ENCODE peak calls at places on chromosomes 11 and 22, in four cellular contexts. One of them, this sample, is unnamed.

GRCh38 chr11:697028-697491 is 1.4 kb downstream of the TMEM80 start:
- DNase-seq in kidney: no peak
- DNase-seq in esophagus squamous epithelium: no peak
- DNase-seq in esophagus muscularis mucosa: no peak
- DNase-seq in this sample: no peak

GRCh38 chr22:41531422-41531727 is 12.9 kb downstream of the POLR3H start:
- DNase-seq in esophagus squamous epithelium: no peak
- DNase-seq in esophagus muscularis mucosa: no peak
- DNase-seq in kidney: no peak
- DNase-seq in this sample: no peak

GRCh38 chr11:12319734-12320387 is 57.5 kb upstream of the PARVA start:
- DNase-seq in kidney: no peak
- DNase-seq in esophagus squamous epithelium: no peak
- DNase-seq in esophagus muscularis mucosa: no peak
- DNase-seq in this sample: no peak

GRCh38 chr11:78801161-78801884 is 226.7 kb upstream of the NARS2 start:
- DNase-seq in kidney: no peak
- DNase-seq in esophagus squamous epithelium: no peak
- DNase-seq in esophagus muscularis mucosa: peak
- DNase-seq in this sample: no peak

GRCh38 chr22:21713428-21714058 is 22.1 kb downstream of the YPEL1 start:
- DNase-seq in esophagus muscularis mucosa: no peak
- DNase-seq in esophagus squamous epithelium: no peak
- DNase-seq in kidney: no peak
- DNase-seq in this sample: no peak

GRCh38 chr11:83717551-83717950 is 431.4 kb upstream of the CCDC90B start:
- DNase-seq in esophagus muscularis mucosa: no peak
- DNase-seq in esophagus squamous epithelium: no peak
- DNase-seq in kidney: no peak
- DNase-seq in this sample: no peak

GRCh38 chr11:73156114-73156513 is 14.0 kb upstream of the FCHSD2 start:
- DNase-seq in esophagus muscularis mucosa: no peak
- DNase-seq in kidney: no peak
- DNase-seq in esophagus squamous epithelium: no peak
- DNase-seq in this sample: no peak

GRCh38 chr11:64007160-64007628 is 21.0 kb downstream of the OTUB1 start:
- DNase-seq in esophagus muscularis mucosa: no peak
- DNase-seq in esophagus squamous epithelium: no peak
- DNase-seq in kidney: peak
- DNase-seq in this sample: no peak

GRCh38 chr11:78767409-78767932 is 192.8 kb upstream of the NARS2 start:
- DNase-seq in kidney: no peak
- DNase-seq in esophagus squamous epithelium: no peak
- DNase-seq in esophagus muscularis mucosa: no peak
- DNase-seq in this sample: no peak

GRCh38 chr11:86277741-86278140 is 24.3 kb upstream of the HIKESHI start:
- DNase-seq in esophagus muscularis mucosa: no peak
- DNase-seq in esophagus squamous epithelium: no peak
- DNase-seq in kidney: no peak
- DNase-seq in this sample: no peak

GRCh38 chr11:34053161-34053686 is 1.7 kb downstream of the CAPRIN1 start:
- DNase-seq in kidney: peak
- DNase-seq in esophagus muscularis mucosa: no peak
- DNase-seq in esophagus squamous epithelium: peak
- DNase-seq in this sample: peak

GRCh38 chr22:36194971-36195370 is 6.6 kb downstream of the APOL4 start:
- DNase-seq in esophagus muscularis mucosa: no peak
- DNase-seq in kidney: no peak
- DNase-seq in esophagus squamous epithelium: no peak
- DNase-seq in this sample: no peak

GRCh38 chr11:77407613-77408012 is 66.3 kb downstream of the PAK1 start:
- DNase-seq in esophagus squamous epithelium: no peak
- DNase-seq in esophagus muscularis mucosa: no peak
- DNase-seq in kidney: no peak
- DNase-seq in this sample: no peak

GRCh38 chr22:49630448-49630946 is 197.2 kb downstream of the BRD1 start:
- DNase-seq in esophagus squamous epithelium: no peak
- DNase-seq in kidney: peak
- DNase-seq in esophagus muscularis mucosa: no peak
- DNase-seq in this sample: no peak

GRCh38 chr22:49634006-49634772 is 193.5 kb downstream of the BRD1 start:
- DNase-seq in esophagus squamous epithelium: no peak
- DNase-seq in esophagus muscularis mucosa: no peak
- DNase-seq in kidney: peak
- DNase-seq in this sample: no peak

GRCh38 chr22:49633010-49633324 is 194.7 kb downstream of the BRD1 start:
- DNase-seq in esophagus squamous epithelium: no peak
- DNase-seq in esophagus muscularis mucosa: no peak
- DNase-seq in kidney: peak
- DNase-seq in this sample: no peak

GRCh38 chr22:49629586-49630447 is 197.9 kb downstream of the BRD1 start:
- DNase-seq in esophagus muscularis mucosa: no peak
- DNase-seq in kidney: peak
- DNase-seq in esophagus squamous epithelium: no peak
- DNase-seq in this sample: peak

GRCh38 chr22:49632199-49633009 is 195.3 kb downstream of the BRD1 start:
- DNase-seq in kidney: peak
- DNase-seq in esophagus muscularis mucosa: no peak
- DNase-seq in esophagus squamous epithelium: no peak
- DNase-seq in this sample: no peak
- TF ChIP-seq CTCF in kidney: peak
- TF ChIP-seq CTCF in esophagus muscularis mucosa: peak
- TF ChIP-seq CTCF in esophagus squamous epithelium: peak
- TF ChIP-seq CTCF in this sample: peak

GRCh38 chr11:66311470-66311964 is 5.3 kb downstream of the CD248 start:
- DNase-seq in esophagus squamous epithelium: no peak
- DNase-seq in kidney: peak
- DNase-seq in esophagus muscularis mucosa: no peak
- DNase-seq in this sample: no peak
- TF ChIP-seq CTCF in esophagus squamous epithelium: no peak
- TF ChIP-seq CTCF in kidney: peak
- TF ChIP-seq CTCF in esophagus muscularis mucosa: peak
- TF ChIP-seq CTCF in this sample: no peak

GRCh38 chr11:108664241-108664640 is 628 bp upstream of the DDX10 start:
- DNase-seq in kidney: no peak
- DNase-seq in esophagus squamous epithelium: no peak
- DNase-seq in esophagus muscularis mucosa: no peak
- DNase-seq in this sample: no peak

GRCh38 chr11:108662700-108663099 is 2.2 kb upstream of the DDX10 start:
- DNase-seq in esophagus squamous epithelium: no peak
- DNase-seq in kidney: no peak
- DNase-seq in esophagus muscularis mucosa: no peak
- DNase-seq in this sample: no peak

GRCh38 chr11:108663154-108663877 is 1.6 kb upstream of the DDX10 start:
- DNase-seq in esophagus squamous epithelium: no peak
- DNase-seq in esophagus muscularis mucosa: no peak
- DNase-seq in kidney: no peak
- DNase-seq in this sample: no peak

GRCh38 chr11:108666373-108666772 is 1.5 kb downstream of the DDX10 start:
- DNase-seq in kidney: no peak
- DNase-seq in esophagus muscularis mucosa: no peak
- DNase-seq in esophagus squamous epithelium: no peak
- DNase-seq in this sample: no peak

DNA sequence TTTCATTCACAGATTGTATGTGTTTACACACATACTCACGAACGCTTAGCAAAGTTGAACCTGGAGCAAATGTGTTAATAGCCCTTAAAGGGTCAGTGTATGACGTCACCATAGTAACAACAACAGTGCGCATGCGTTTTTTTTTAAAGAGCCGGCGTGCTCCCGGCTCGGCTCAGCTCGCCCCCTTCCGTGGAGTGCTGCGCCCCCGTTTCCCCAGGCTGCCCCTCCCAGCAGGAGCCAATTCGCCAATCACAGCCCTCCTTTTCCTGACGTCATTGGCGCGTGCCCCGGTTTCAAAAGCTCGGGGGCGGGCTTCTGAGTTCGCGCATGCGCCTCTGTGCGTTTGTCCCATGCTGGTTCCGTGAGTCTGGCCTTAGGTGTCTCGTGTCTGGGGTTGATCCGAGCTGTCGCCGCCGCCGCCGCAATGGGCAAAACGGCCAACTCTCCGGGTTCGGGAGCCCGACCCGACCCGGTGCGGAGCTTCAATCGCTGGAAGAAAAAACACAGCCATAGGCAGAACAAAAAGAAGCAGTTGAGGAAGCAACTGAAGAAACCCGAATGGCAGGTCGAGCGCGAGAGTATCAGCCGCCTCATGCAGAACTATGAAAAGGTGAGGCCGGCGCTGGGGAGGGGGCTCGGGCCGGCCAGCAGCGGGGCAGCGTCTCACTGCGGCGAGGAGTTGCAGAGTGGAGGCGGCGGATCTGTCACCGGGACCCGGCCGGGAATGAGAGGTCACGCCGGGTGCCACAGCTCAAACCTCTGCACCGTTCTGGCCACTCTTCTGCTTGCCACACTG is at the start of gene DDX10:
- DNase-seq in kidney: peak
- DNase-seq in esophagus squamous epithelium: peak
- DNase-seq in esophagus muscularis mucosa: peak
- DNase-seq in this sample: peak
- TF ChIP-seq CTCF in kidney: no peak
- TF ChIP-seq CTCF in esophagus squamous epithelium: peak
- TF ChIP-seq CTCF in esophagus muscularis mucosa: no peak
- TF ChIP-seq CTCF in this sample: peak

DNA sequence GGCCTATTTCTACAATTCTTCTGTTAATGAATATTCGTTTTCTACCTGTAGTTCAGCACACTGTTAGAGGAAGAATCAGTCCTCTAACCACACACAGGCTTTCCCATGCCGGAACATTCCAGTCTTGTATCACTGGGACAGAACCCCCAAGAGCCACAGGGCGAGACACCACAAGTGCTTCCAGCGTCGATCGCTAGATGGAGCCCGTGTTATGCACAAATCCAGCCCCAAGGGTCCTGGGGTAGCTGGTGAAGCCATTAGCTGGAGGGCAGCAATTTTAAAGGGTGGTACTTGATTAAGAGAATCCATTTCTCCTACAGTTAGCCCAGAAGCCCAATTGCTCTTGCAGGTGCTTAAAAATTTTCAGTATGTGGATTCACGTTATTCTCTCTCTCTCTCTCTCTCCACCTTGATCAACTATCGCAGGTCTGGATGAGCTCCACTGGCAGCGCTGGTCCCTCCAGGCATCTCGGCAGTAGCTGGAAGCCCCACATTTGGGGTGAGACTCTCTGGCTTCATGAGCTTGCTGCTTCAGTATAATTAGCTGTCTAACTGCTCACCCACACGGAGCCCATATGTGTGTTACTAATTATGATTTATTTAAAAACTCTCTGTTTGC is 148.2 kb upstream of the SNX19 start:
- DNase-seq in esophagus squamous epithelium: no peak
- DNase-seq in kidney: peak
- DNase-seq in esophagus muscularis mucosa: peak
- DNase-seq in this sample: no peak
- TF ChIP-seq CTCF in esophagus squamous epithelium: peak
- TF ChIP-seq CTCF in kidney: peak
- TF ChIP-seq CTCF in esophagus muscularis mucosa: peak
- TF ChIP-seq CTCF in this sample: peak

GRCh38 chr11:69055598-69056516 is 7.1 kb downstream of the TPCN2 start:
- DNase-seq in esophagus muscularis mucosa: no peak
- DNase-seq in esophagus squamous epithelium: no peak
- DNase-seq in kidney: peak
- DNase-seq in this sample: no peak

GRCh38 chr11:69059429-69059828 is 10.7 kb downstream of the TPCN2 start:
- DNase-seq in kidney: no peak
- DNase-seq in esophagus muscularis mucosa: no peak
- DNase-seq in esophagus squamous epithelium: no peak
- DNase-seq in this sample: no peak

GRCh38 chr11:69057236-69057635 is 8.5 kb downstream of the TPCN2 start:
- DNase-seq in kidney: peak
- DNase-seq in esophagus squamous epithelium: no peak
- DNase-seq in esophagus muscularis mucosa: no peak
- DNase-seq in this sample: no peak

GRCh38 chr11:69058501-69059270 is 10.0 kb downstream of the TPCN2 start:
- DNase-seq in esophagus muscularis mucosa: no peak
- DNase-seq in kidney: peak
- DNase-seq in esophagus squamous epithelium: no peak
- DNase-seq in this sample: no peak

GRCh38 chr11:69057801-69058200 is 9.1 kb downstream of the TPCN2 start:
- DNase-seq in esophagus muscularis mucosa: no peak
- DNase-seq in kidney: peak
- DNase-seq in esophagus squamous epithelium: no peak
- DNase-seq in this sample: no peak
- TF ChIP-seq CTCF in esophagus muscularis mucosa: no peak
- TF ChIP-seq CTCF in kidney: no peak
- TF ChIP-seq CTCF in esophagus squamous epithelium: no peak
- TF ChIP-seq CTCF in this sample: no peak

This sample was measured in chondrocyte.